ENCODE peak calls at places on chromosomes 2 and 18, in eight cellular contexts. Q is right lobe of liver, S is tibial nerve, N is heart left ventricle, I is fibroblast of lung, P is body of pancreas, Z is upper lobe of left lung, U is heart right ventricle. D is an unnamed sample.

GRCh38 chr2:134218928-134219707 is 34.8 kb upstream of the MGAT5 start:
- DNase-seq in Z (peak; percentile 60), P (no peak), N (no peak), U (no peak), S (peak; percentile 40), I (no peak), Q (no peak), D (peak; percentile 56)

GRCh38 chr2:219059725-219060682 is 717 bp downstream of the IHH start:
- DNase-seq in S (no peak), P (peak; percentile 33), Z (no peak), N (no peak), I (no peak), U (no peak), Q (peak; percentile 59), D (no peak)

GRCh38 chr2:33216508-33217182 is 259.8 kb upstream of the RASGRP3 start:
- DNase-seq in I (peak; percentile 66), P (peak; percentile 23), Q (peak; percentile 84), N (peak; percentile 65), U (peak; percentile 59), Z (no peak), S (peak; percentile 38), D (no peak)

GRCh38 chr2:99032786-99033185 is 96.8 kb upstream of the CRACDL start:
- DNase-seq in Q (no peak), S (no peak), I (peak; percentile 0), U (no peak), P (no peak), Z (no peak), N (no peak), D (no peak)

GRCh38 chr2:232890896-232891601 is 21.0 kb downstream of the SNORC start:
- DNase-seq in P (peak; percentile 79), S (no peak), I (peak; percentile 40), N (no peak), Q (no peak), U (no peak), Z (peak; percentile 66), D (peak; percentile 65)

GRCh38 chr2:234047361-234047760 is 3.1 kb upstream of the SPP2 start:
- DNase-seq in S (no peak), I (peak; percentile 29), P (no peak), Q (no peak), N (no peak), U (no peak), Z (no peak), D (no peak)

GRCh38 chr2:529425-529824 is 147.8 kb downstream of the TMEM18 start:
- DNase-seq in N (no peak), Z (no peak), P (no peak), Q (no peak), U (no peak), S (no peak), I (no peak), D (no peak)

GRCh38 chr2:187985923-187986322 is 305.8 kb upstream of the GULP1 start:
- DNase-seq in I (peak; percentile 27), Z (no peak), U (no peak), P (no peak), S (no peak), N (no peak), Q (no peak), D (no peak)

GRCh38 chr2:235227607-235228006 is 266.2 kb upstream of the AGAP1 start:
- DNase-seq in I (no peak), P (no peak), Z (no peak), N (no peak), U (no peak), S (no peak), Q (no peak), D (no peak)

GRCh38 chr2:224369028-224369632 is 32.8 kb downstream of the FAM124B start:
- DNase-seq in P (no peak), Z (no peak), S (peak; percentile 54), Q (no peak), N (no peak), U (no peak), I (peak; percentile 30), D (no peak)

GRCh38 chr18:69518989-69519388 is 118.3 kb downstream of the DOK6 start:
- DNase-seq in N (no peak), Z (no peak), I (peak; percentile 36), U (no peak), P (no peak), S (no peak), Q (no peak), D (no peak)

GRCh38 chr2:36404754-36405153 is 49.2 kb downstream of the CRIM1 start:
- DNase-seq in S (no peak), Q (no peak), N (no peak), Z (no peak), U (no peak), I (no peak), P (no peak), D (no peak)

GRCh38 chr2:103873719-103874359 is 980.1 kb upstream of the POU3F3 start:
- DNase-seq in Z (no peak), S (no peak), P (no peak), U (no peak), Q (no peak), I (no peak), N (no peak), D (no peak)

GRCh38 chr18:50162486-50163304 is 32.3 kb downstream of the MYO5B start:
- DNase-seq in S (no peak), Q (no peak), U (no peak), P (no peak), Z (no peak), N (no peak), I (peak; percentile 43), D (no peak)

GRCh38 chr2:28134262-28134812 is 243.8 kb downstream of the BABAM2 start:
- DNase-seq in Z (peak; percentile 67), I (no peak), P (peak; percentile 84), Q (peak; percentile 91), N (no peak), U (no peak), S (peak; percentile 12), D (peak; percentile 52)

GRCh38 chr18:32771169-32771751 is 1.6 kb downstream of the KLHL14 start:
- DNase-seq in S (no peak), P (peak; percentile 21), I (peak; percentile 18), Z (no peak), N (no peak), Q (no peak), U (no peak), D (no peak)

DNA sequence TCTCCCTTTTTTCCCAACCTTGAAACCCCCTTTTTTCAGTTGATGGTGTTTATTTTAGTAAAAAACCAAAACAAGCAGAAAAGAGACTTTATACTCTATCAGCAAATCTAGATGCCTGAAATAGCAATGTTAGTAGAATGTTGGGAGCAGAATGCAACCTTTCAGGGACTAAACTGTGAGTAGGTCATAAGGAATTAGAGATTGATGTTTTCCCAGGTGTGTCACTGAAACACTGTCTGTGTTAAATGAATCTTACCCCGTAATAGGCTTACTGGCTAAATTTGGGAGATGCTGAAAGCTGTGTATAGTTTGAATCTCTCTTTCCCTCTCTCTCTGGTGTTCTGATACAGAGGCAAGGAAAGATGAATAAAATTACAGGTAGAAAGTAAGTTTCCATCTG is 43.8 kb downstream of the AGFG1 start:
- DNase-seq in I (peak; percentile 22), N (no peak), S (no peak), U (no peak), Q (no peak), Z (no peak), P (no peak), D (no peak)
- H3K4me1 ChIP-seq in I (no peaks in the 10 kb centered on the region), N (peaks cover 35% of the 10 kb centered on the region), S (peaks cover 12% of the 10 kb centered on the region), U (peaks cover 95% of the 10 kb centered on the region), Q (no peaks in the 10 kb centered on the region), Z (peaks cover 46% of the 10 kb centered on the region), P (peaks cover 41% of the 10 kb centered on the region), D (peaks cover 68% of the 10 kb centered on the region)

GRCh38 chr18:62200121-62200914 is 13.3 kb downstream of the RELCH start:
- DNase-seq in U (no peak), Q (no peak), Z (no peak), N (no peak), P (no peak), I (peak; percentile 51), S (no peak), D (no peak)

GRCh38 chr18:62198259-62198658 is 11.2 kb downstream of the RELCH start:
- DNase-seq in S (no peak), P (no peak), I (no peak), N (no peak), Q (no peak), U (no peak), Z (no peak), D (no peak)

GRCh38 chr18:62199629-62200028 is 12.6 kb downstream of the RELCH start:
- DNase-seq in S (no peak), N (no peak), P (no peak), Z (no peak), U (no peak), Q (no peak), I (no peak), D (no peak)

GRCh38 chr18:62196978-62197377 is 9.9 kb downstream of the RELCH start:
- DNase-seq in U (no peak), S (no peak), Q (no peak), N (no peak), Z (no peak), I (no peak), P (no peak), D (no peak)

DNA sequence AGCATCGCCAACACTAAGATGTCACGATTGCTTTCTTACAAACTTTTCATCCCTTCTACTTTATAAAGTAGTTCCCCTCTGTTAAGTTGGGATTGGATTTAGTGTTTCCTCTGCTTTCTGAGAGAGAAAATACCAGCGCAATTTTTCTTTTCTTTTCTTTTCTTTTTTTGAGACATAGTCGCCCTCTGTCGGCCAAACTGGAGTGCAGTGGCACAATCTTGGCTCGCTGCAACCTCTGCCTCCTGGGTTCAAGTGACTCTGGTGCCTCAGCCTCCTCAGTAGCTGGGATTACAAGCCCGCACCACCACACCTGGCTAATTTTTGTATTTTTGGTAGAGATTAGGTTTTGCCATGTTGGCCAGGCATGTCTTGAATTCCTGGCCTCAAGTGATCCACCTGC is 9.0 kb downstream of the RELCH start:
- DNase-seq in P (no peak), S (no peak), N (no peak), U (no peak), Q (no peak), Z (no peak), I (no peak), D (no peak)
- TF ChIP-seq CTCF in P (no peak), S (no peak), N (no peak), U (no peak), Q (no peak), Z (no peak), I (no peak), D (no peak)

DNA sequence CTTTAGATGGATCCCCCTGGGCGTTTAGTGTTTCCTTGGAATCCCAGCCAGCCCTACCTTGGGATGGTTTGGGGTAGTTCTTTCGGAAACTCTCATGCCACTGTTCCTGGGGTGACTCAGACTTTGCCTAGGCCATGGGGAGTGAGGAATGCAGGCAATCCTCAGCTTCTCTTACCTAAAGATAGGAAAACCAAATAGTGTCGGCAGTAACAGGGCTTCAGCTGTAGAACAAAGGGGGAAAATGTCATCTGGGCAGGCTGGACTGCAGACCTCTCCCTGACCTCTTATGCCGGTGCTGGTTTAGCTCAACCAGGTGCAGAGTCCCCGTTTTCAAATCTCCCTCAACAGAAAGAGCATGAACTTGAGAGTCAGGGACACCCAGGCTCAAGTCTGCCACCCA is 252.1 kb downstream of the TSN start:
- DNase-seq in U (no peak), N (peak; percentile 2), S (no peak), Z (no peak), P (no peak), I (no peak), Q (no peak), D (no peak)
- H3K4me1 ChIP-seq in U (no peaks in the 10 kb centered on the region), N (no peaks in the 10 kb centered on the region), S (no peaks in the 10 kb centered on the region), Z (no peaks in the 10 kb centered on the region), P (no peaks in the 10 kb centered on the region), I (peaks cover 2% of the 10 kb centered on the region), Q (no peaks in the 10 kb centered on the region), D (no peaks in the 10 kb centered on the region)

DNA sequence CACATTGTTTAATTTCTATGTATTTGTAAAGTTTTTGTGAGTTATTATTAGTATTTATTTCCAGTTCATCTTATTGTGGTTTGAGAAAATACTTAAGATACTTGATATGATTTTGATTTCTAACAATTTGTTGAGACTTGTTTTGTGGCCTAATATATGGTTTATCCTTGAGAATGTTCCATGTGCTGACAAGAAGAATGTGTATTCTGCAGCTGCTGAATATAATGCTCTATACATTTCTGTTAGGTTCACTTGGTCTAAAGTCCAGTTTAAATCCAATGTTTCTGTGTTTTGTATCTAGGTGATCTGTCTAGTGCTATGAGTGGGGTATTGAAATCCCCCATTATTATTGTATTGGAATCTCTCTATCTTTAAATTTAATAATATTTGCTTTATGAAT is 201.3 kb downstream of the FSIP2 start:
- DNase-seq in S (no peak), P (no peak), Q (no peak), N (no peak), U (no peak), I (no peak), Z (no peak), D (no peak)
- TF ChIP-seq CTCF in S (no peak), P (no peak), Q (no peak), N (no peak), U (no peak), I (no peak), Z (no peak), D (no peak)

D was measured in lower lobe of right lung.